ENCODE peak calls at places on chromosomes 3 and 15, in nine cellular contexts. V is uterus; J is stimulated activated CD4-positive, alpha-beta T cell treated with anti-CD3 and anti-CD28 coated beads, Interleukin-12 subunit alpha, Interleukin-12 subunit beta, amount 100 ng/mL, for 24 hours; W is NCI-H1092 treated with DMSO at 0.1 percent for 48 hours; L is DND-41; M is activated T-cell treated with anti-CD3 and anti-CD28 coated beads, Interleukin-2, amount 50 U/mL, for 1 hour; G is RWPE1; E is ecto neural progenitor cell; F is right atrium auricular region. Q is an unnamed sample.

GRCh38 chr3:185200639-185201038 is 47.8 kb upstream of the C3orf70 start:
- DNase-seq in V (no peak), J (no peak), W (no peak), L (no peak), M (no peak), G (peak; percentile 87), E (no peak), F (no peak), Q (peak; percentile 53)

GRCh38 chr3:24830230-24831152 is 335.8 kb upstream of the THRB start:
- DNase-seq in V (peak; percentile 16), J (no peak), W (peak; percentile 23), L (no peak), M (no peak), G (no peak), E (peak; percentile 49), F (no peak), Q (no peak)

GRCh38 chr15:88574646-88575045 is 28.2 kb upstream of the DET1 start:
- DNase-seq in V (no peak), J (no peak), W (peak; percentile 41), L (no peak), M (no peak), G (no peak), E (no peak), F (no peak), Q (no peak)

GRCh38 chr15:36948982-36949381 is 151.4 kb downstream of the MEIS2 start:
- DNase-seq in V (no peak), J (no peak), W (no peak), L (no peak), M (no peak), G (no peak), E (no peak), F (no peak), Q (no peak)

GRCh38 chr3:159785276-159785675 is 203.4 kb upstream of the IL12A start:
- DNase-seq in V (no peak), J (no peak), W (no peak), L (no peak), M (no peak), G (peak; percentile 65), E (no peak), F (no peak), Q (no peak)

GRCh38 chr3:178001670-178002101 is 534.5 kb upstream of the KCNMB2 start:
- DNase-seq in V (no peak), J (no peak), W (no peak), L (peak; percentile 42), M (no peak), G (no peak), E (no peak), F (no peak), Q (no peak)

GRCh38 chr15:63110428-63111026 is 11.1 kb upstream of the LACTB start:
- DNase-seq in V (no peak), J (no peak), W (no peak), L (no peak), M (no peak), G (no peak), E (no peak), F (no peak), Q (no peak)

GRCh38 chr3:71724584-71725278 is 471 bp downstream of the EIF4E3 start:
- DNase-seq in V (peak; percentile 46), J (peak; percentile 35), W (no peak), L (peak; percentile 17), M (peak; percentile 62), G (peak; percentile 14), E (peak; percentile 66), F (no peak), Q (peak; percentile 51)

GRCh38 chr3:5012398-5012797 is 33.2 kb downstream of the BHLHE40 start:
- DNase-seq in V (no peak), J (no peak), W (no peak), L (no peak), M (no peak), G (no peak), E (no peak), F (no peak), Q (no peak)

GRCh38 chr3:125069452-125069851 is 13.7 kb upstream of the HEG1 start:
- DNase-seq in V (no peak), J (no peak), W (no peak), L (no peak), M (no peak), G (no peak), E (no peak), F (no peak), Q (no peak)